ENCODE peak calls at places on chromosomes 13 and 19, in six cellular contexts. E, R, D, T, H and Q are unnamed samples.

GRCh38 chr13:50126378-50127016 is 111.3 kb downstream of the KCNRG start:
- DNase-seq in D (no peak), R (peak; percentile 66), H (no peak), T (no peak), E (no peak), Q (peak; percentile 49)

GRCh38 chr19:10305139-10305806 is 4.3 kb downstream of the ZGLP1 start:
- DNase-seq in D (no peak), E (no peak), H (no peak), T (no peak), R (no peak), Q (peak; percentile 70)

GRCh38 chr19:46471116-46471733 is at the start of gene PNMA8A:
- DNase-seq in D (no peak), T (no peak), R (peak; percentile 91), E (peak; percentile 38), H (peak; percentile 89), Q (peak; percentile 96)

GRCh38 chr13:112837371-112838037 is 131.5 kb upstream of the MCF2L start:
- DNase-seq in H (no peak), T (peak; percentile 34), D (no peak), E (no peak), R (no peak), Q (no peak)

GRCh38 chr13:30681489-30682242 is 53.7 kb upstream of the ALOX5AP start:
- DNase-seq in D (no peak), E (no peak), R (no peak), H (no peak), T (no peak), Q (no peak)

GRCh38 chr13:50697746-50698526 is 145.6 kb downstream of the DLEU7 start:
- DNase-seq in H (no peak), D (no peak), T (no peak), E (no peak), R (no peak), Q (no peak)

GRCh38 chr13:86282450-86282849 is 483.2 kb upstream of the SLITRK6 start:
- DNase-seq in T (no peak), R (no peak), H (no peak), E (no peak), D (no peak), Q (no peak)

GRCh38 chr13:100491164-100491847 is 97.3 kb downstream of the GGACT start:
- DNase-seq in E (no peak), H (no peak), D (no peak), T (peak; percentile 69), R (no peak), Q (no peak)

GRCh38 chr19:46970815-46971214 is 48.8 kb upstream of the NPAS1 start:
- DNase-seq in R (no peak), E (no peak), H (no peak), T (no peak), D (no peak), Q (peak; percentile 79)

GRCh38 chr13:44004881-44005280 is 125.2 kb downstream of the LACC1 start:
- DNase-seq in D (no peak), R (no peak), T (no peak), H (no peak), E (no peak), Q (no peak)

DNA sequence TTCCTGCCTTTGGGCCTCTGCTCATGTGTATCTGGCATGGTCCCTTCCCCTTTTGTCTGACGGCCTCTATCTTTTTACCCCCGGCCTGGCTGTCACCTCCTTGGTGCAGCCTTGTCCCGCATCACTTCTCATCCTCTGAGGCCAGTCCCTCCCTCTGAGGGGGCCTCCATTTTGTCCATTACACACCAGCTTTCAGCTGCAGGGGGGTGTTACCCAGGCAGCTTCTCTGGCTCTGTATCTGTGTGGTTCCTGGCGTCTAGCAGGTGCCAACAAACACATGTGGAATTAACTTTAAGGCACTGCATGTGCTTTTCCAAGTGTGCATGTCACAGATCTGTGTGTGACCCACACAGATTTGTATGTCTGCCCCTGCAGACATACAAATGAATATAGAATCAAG is 52.4 kb downstream of the LYL1 start:
- DNase-seq in D (no peak), E (no peak), R (no peak), H (no peak), T (no peak), Q (no peak)
- H3K4me3 ChIP-seq in D (no peak overlapping the region), E (no peak overlapping the region), R (no peak overlapping the region), H (no peak overlapping the region), T (no peak overlapping the region), Q (no peak overlapping the region)

DNA sequence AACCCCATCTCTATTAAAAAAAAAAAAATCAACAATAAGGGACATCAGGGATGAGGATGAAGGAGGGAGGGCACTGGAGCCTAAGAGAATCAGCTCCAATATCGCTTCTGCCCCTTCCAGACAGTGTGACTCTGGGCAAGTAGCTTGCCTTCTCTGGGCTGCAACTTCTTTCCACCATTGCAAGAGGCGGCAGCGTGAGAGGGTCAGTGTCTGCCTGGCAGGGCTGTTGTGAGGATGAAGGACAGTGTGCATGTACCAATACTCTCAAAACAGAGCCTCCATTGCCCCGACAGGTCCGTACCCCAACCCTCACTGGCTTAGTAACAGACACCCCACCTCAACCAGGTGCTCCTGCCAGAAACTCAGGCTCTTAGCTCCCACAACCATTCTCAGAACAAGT is 15.3 kb upstream of the LENG8 start:
- DNase-seq in H (no peak), D (no peak), T (no peak), E (no peak), R (no peak), Q (peak; percentile 1)
- H3K27ac ChIP-seq in H (no peak overlapping the region), D (no peak overlapping the region), T (no peak overlapping the region), E (no peak overlapping the region), R (no peak overlapping the region), Q (no peak overlapping the region)

GRCh38 chr19:6751189-6751588 is 11.7 kb downstream of the TRIP10 start:
- DNase-seq in H (no peak), E (no peak), T (no peak), R (no peak), D (no peak), Q (no peak)
- H3K4me1 ChIP-seq in H (peaks cover 5% of the 10 kb centered on the region), E (no peaks in the 10 kb centered on the region), T (peaks cover 8% of the 10 kb centered on the region), R (no peaks in the 10 kb centered on the region), D (no peaks in the 10 kb centered on the region), Q (no peaks in the 10 kb centered on the region)

GRCh38 chr13:45339867-45340266 is 1.1 kb downstream of the TPT1 start:
- DNase-seq in D (no peak), H (no peak), R (no peak), E (peak; percentile 37), T (no peak), Q (no peak)

GRCh38 chr13:45336025-45336800 is 4.8 kb downstream of the TPT1 start:
- DNase-seq in H (no peak), E (no peak), T (no peak), R (no peak), D (no peak), Q (no peak)

GRCh38 chr13:45337395-45337794 is 3.6 kb downstream of the TPT1 start:
- DNase-seq in H (no peak), E (no peak), R (no peak), D (no peak), T (no peak), Q (no peak)

GRCh38 chr13:45339399-45339798 is 1.6 kb downstream of the TPT1 start:
- DNase-seq in R (no peak), T (no peak), E (no peak), D (no peak), H (no peak), Q (no peak)

DNA sequence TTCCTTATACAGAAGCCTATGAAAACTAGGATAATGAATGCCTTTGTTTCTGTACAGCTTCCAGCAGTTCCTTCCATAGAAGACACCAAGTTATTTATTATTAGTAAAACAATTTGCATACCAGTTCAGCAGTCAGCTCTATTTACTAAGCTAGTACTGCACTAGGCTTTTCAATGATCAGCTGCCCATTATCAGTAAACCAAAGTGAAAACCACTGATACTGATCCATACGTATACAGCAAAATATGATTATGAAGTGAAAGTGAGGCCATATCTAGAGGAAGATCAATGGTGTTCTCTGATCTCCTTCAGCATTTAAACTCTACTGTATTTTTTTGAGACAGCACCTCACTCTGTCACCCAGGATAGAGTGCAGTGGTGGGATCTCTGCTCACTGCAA is 3.2 kb downstream of the TPT1 start:
- DNase-seq in T (no peak), E (no peak), R (no peak), D (no peak), H (no peak), Q (no peak)
- H3K4me3 ChIP-seq in T (no peak overlapping the region), E (no peak overlapping the region), R (no peak overlapping the region), D (no peak overlapping the region), H (peak overlapping the region; percentile 100), Q (no peak overlapping the region)

DNA sequence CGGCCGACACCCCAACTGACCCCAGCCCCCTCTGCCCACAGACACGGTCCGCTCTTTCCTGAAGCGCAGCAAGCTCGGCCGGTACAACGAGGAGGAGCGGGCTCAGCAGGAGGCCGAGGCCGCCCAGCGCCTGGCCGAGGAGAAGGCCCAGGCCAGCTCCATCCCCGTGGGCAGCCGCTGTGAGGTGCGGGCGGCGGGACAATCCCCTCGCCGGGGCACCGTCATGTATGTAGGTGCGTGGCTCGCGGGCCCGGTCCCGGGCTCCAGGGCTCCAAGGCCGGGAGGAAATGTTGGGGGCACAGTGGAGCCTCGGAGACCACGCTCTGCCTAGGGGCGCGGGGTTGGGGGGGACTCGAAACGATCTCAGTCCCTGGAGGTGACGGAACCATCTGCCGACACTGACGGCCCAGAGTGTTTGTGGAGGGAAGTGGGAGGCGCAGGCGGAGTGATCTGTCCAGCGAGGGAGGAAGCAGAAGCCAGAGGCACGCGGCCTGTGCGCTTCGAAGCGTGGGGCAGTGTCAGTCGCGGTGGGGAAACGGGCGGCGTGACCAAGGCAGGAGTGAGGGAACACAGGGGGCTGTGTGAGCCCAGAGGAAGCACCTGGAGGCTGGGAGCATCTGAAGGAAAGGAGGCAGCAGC is 6.3 kb downstream of the TBCB start:
- DNase-seq in H (no peak), E (no peak), D (no peak), R (no peak), T (no peak), Q (no peak)
- H3K27ac ChIP-seq in H (no peak overlapping the region), E (no peak overlapping the region), D (no peak overlapping the region), R (no peak overlapping the region), T (no peak overlapping the region), Q (no peak overlapping the region)